ENCODE peak calls at places on chromosomes 16 and 17, in seven cellular contexts. V, R, Y, L, K, W and T are unnamed samples.

GRCh38 chr16:54171855-54172537 is 114.6 kb downstream of the IRX3 start:
- DNase-seq in V (peak; percentile 37), R (no peak), Y (no peak), L (no peak), K (no peak), W (no peak), T (peak; percentile 51)

GRCh38 chr17:64275016-64275415 is 12.0 kb upstream of the TEX2 start:
- DNase-seq in V (no peak), R (no peak), Y (no peak), L (no peak), K (no peak), W (no peak), T (no peak)

GRCh38 chr16:2280461-2280860 is 12.5 kb upstream of the RNPS1 start:
- DNase-seq in V (no peak), R (no peak), Y (no peak), L (no peak), K (no peak), W (no peak), T (no peak)

GRCh38 chr17:22516861-22517636 is 824.7 kb downstream of the KCNJ18 start:
- DNase-seq in V (no peak), R (no peak), Y (no peak), L (no peak), K (no peak), W (no peak), T (no peak)

GRCh38 chr17:48123111-48123510 is 15.5 kb downstream of the SNX11 start:
- DNase-seq in V (no peak), R (no peak), Y (no peak), L (no peak), K (no peak), W (no peak), T (no peak)

GRCh38 chr16:80323187-80323807 is 217.5 kb upstream of the DYNLRB2 start:
- DNase-seq in V (no peak), R (no peak), Y (no peak), L (no peak), K (no peak), W (no peak), T (no peak)

GRCh38 chr17:16988749-16989229 is 16.9 kb upstream of the TNFRSF13B start:
- DNase-seq in V (peak; percentile 66), R (no peak), Y (no peak), L (no peak), K (no peak), W (no peak), T (no peak)

GRCh38 chr17:38925263-38925995 is at the start of gene LASP1NB:
- DNase-seq in V (peak; percentile 50), R (no peak), Y (no peak), L (no peak), K (peak; percentile 62), W (no peak), T (no peak)

GRCh38 chr17:72926171-72926570 is 166.3 kb downstream of the SLC39A11 start:
- DNase-seq in V (no peak), R (no peak), Y (no peak), L (no peak), K (no peak), W (no peak), T (no peak)

GRCh38 chr17:69870091-69870530 is 204.9 kb upstream of the KCNJ16 start:
- DNase-seq in V (peak; percentile 82), R (no peak), Y (peak; percentile 24), L (peak; percentile 46), K (no peak), W (no peak), T (no peak)

GRCh38 chr17:52106638-52107261 is 51.8 kb downstream of the CA10 start:
- DNase-seq in V (peak; percentile 46), R (peak; percentile 57), Y (peak; percentile 61), L (peak; percentile 59), K (no peak), W (no peak), T (no peak)

GRCh38 chr16:83920894-83921491 is 22.1 kb downstream of the MLYCD start:
- DNase-seq in V (no peak), R (no peak), Y (no peak), L (no peak), K (no peak), W (no peak), T (no peak)

GRCh38 chr17:58532555-58532951 is 18.1 kb upstream of the MTMR4 start:
- DNase-seq in V (no peak), R (no peak), Y (no peak), L (no peak), K (no peak), W (no peak), T (no peak)

GRCh38 chr17:59001158-59001814 is 105.4 kb downstream of the TRIM37 start:
- DNase-seq in V (peak; percentile 38), R (peak; percentile 34), Y (no peak), L (no peak), K (peak; percentile 73), W (no peak), T (no peak)

GRCh38 chr17:83012873-83013778 is 66.3 kb upstream of the METRNL start:
- DNase-seq in V (no peak), R (no peak), Y (no peak), L (no peak), K (no peak), W (no peak), T (peak; percentile 28)

GRCh38 chr17:75642221-75643032 is 9.2 kb downstream of the SMIM5 start:
- DNase-seq in V (no peak), R (no peak), Y (no peak), L (no peak), K (no peak), W (no peak), T (no peak)

GRCh38 chr17:41048441-41048840 is 1.3 kb upstream of the KRTAP2-1 start:
- DNase-seq in V (no peak), R (no peak), Y (no peak), L (peak; percentile 32), K (no peak), W (no peak), T (no peak)

GRCh38 chr17:17896746-17897145 is 60.0 kb upstream of the SREBF1 start:
- DNase-seq in V (no peak), R (no peak), Y (no peak), L (no peak), K (no peak), W (no peak), T (no peak)

GRCh38 chr16:89374393-89374948 is 115.9 kb downstream of the ANKRD11 start:
- DNase-seq in V (peak; percentile 55), R (no peak), Y (no peak), L (no peak), K (no peak), W (no peak), T (no peak)
- TF ChIP-seq CTCF in V (no peak), R (no peak), Y (no peak), L (no peak), K (no peak), W (no peak), T (peak; percentile 5)

GRCh38 chr16:4351880-4352279 is 759 bp upstream of the PAM16 start:
- DNase-seq in V (peak; percentile 52), R (no peak), Y (peak; percentile 28), L (peak; percentile 53), K (no peak), W (no peak), T (no peak)

GRCh38 chr16:4352843-4353242 is 1.7 kb upstream of the PAM16 start:
- DNase-seq in V (no peak), R (no peak), Y (no peak), L (no peak), K (no peak), W (no peak), T (no peak)

GRCh38 chr16:4350365-4350786 is 745 bp downstream of the PAM16 start:
- DNase-seq in V (no peak), R (no peak), Y (no peak), L (no peak), K (no peak), W (no peak), T (no peak)

GRCh38 chr16:4349332-4349731 is 1.8 kb downstream of the PAM16 start:
- DNase-seq in V (no peak), R (no peak), Y (no peak), L (no peak), K (no peak), W (no peak), T (no peak)

GRCh38 chr16:4350787-4351659 is at the start of gene PAM16:
- DNase-seq in V (peak; percentile 93), R (peak; percentile 94), Y (peak; percentile 95), L (peak; percentile 95), K (peak; percentile 97), W (peak; percentile 92), T (peak; percentile 82)
- TF ChIP-seq CTCF in V (no peak), R (peak; percentile 24), Y (no peak), L (peak; percentile 10), K (no peak), W (no peak), T (no peak)

DNA sequence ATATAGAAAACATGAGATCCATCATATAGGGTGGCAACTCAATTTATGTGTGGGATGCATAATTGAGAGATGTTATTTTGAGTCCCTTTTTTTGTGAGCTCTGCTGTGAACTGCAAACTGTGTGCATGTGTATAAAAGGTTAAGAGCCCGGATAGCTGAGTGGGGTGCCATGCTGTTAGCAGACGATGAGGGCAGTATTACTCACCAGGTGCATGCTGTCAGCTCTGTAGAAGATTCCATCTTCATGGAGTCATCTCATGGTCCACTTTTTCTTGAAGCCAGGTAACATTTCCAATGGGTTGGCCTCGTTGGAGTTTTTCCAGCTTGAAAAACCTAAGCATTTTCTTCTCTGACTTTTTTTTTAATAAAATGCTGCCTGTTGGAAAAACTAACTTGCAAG is 43.0 kb upstream of the RHBDL3 start:
- DNase-seq in V (peak; percentile 10), R (no peak), Y (peak; percentile 15), L (peak; percentile 78), K (no peak), W (no peak), T (no peak)
- TF ChIP-seq CTCF in V (no peak), R (no peak), Y (peak; percentile 16), L (no peak), K (no peak), W (no peak), T (no peak)

DNA sequence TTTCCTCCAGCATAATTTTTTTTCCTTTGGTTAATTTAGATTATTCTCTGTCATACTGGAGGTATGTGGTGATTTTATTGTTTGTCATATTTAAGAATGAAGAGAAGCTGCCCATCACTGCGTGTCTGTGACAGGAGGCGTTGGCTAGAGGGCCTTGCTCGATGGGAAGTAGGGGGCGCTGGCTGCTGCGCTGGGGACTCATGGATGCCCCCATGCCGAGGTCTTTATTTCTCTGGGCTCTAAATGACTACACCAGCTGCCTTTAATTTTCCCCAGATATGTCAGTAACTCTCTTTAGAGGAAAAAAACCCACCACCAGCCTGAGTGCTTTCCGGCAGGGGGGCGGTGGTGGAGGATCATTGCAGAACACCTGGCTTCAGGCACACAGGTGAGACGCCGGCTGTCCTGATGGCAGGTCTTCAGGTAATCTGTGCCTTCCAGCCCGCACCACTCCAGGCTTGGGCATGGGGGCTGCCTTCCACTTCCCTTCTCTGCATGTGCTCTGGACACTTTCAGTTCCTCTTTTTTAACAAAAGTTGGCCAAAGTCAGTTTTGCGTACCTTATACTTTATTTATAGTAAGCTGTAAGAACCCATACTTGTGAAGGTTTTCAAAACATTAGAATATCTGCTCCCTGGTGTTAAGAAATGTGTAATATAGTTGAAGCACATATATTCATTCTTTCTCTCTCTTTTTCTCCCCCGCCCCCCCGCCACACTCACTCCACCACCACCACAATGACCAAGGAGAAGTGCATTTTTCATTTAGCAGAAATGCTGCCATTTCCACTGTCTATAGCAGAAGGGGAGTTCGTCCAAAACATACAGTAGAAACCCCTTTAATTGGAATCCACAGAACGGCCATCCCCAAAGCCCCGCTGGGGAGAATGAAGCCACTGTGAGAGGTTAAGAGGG is 192.7 kb downstream of the RPTOR start:
- DNase-seq in V (no peak), R (no peak), Y (no peak), L (no peak), K (no peak), W (no peak), T (no peak)
- TF ChIP-seq CTCF in V (no peak), R (no peak), Y (no peak), L (no peak), K (no peak), W (no peak), T (no peak)